ENCODE peak calls at places on chromosomes 13 and 19, in nine cellular contexts. Z is Peyer's patch, C is psoas muscle, T is PC-3, M is ovary, E is A673, S is gastrocnemius medialis, W is neuronal stem cell, Q is A549. G is an unnamed sample.

GRCh38 chr19:14404322-14404721 is 14.8 kb downstream of the DDX39A start:
- DNase-seq in M (no peak), E (no peak), S (no peak), W (no peak), C (no peak), Q (no peak), T (no peak), Z (no peak), G (no peak)

GRCh38 chr13:38769526-38769925 is 82.6 kb downstream of the FREM2 start:
- DNase-seq in T (no peak), Q (no peak), E (no peak), C (no peak), S (no peak), Z (no peak), M (no peak), W (no peak), G (no peak)

GRCh38 chr13:94617389-94618000 is 15.8 kb downstream of the GPR180 start:
- DNase-seq in C (no peak), Q (no peak), T (peak; percentile 49), S (no peak), Z (no peak), W (peak; percentile 35), E (peak; percentile 55), M (no peak), G (peak; percentile 63)

GRCh38 chr13:38542601-38543000 is 144.3 kb upstream of the FREM2 start:
- DNase-seq in T (peak; percentile 62), W (no peak), E (no peak), M (no peak), S (no peak), Q (no peak), Z (no peak), C (no peak), G (no peak)

GRCh38 chr19:40165362-40165937 is 25.8 kb upstream of the MAP3K10 start:
- DNase-seq in Z (peak; percentile 62), C (peak; percentile 64), W (peak; percentile 68), T (peak; percentile 15), M (peak; percentile 36), E (peak; percentile 89), S (peak; percentile 4), Q (peak; percentile 77), G (peak; percentile 15)

GRCh38 chr13:106533940-106534843 is 1.3 kb downstream of the EFNB2 start:
- DNase-seq in C (peak; percentile 61), W (no peak), M (peak; percentile 59), Z (no peak), T (peak; percentile 56), S (peak; percentile 5), E (no peak), Q (no peak), G (peak; percentile 20)

GRCh38 chr19:5863030-5863665 is 7.2 kb downstream of the FUT5 start:
- DNase-seq in W (no peak), S (no peak), M (no peak), C (no peak), Q (no peak), E (no peak), T (no peak), Z (no peak), G (no peak)

GRCh38 chr19:13610042-13610691 is 103.9 kb upstream of the CACNA1A start:
- DNase-seq in W (no peak), S (no peak), M (no peak), C (no peak), Z (no peak), E (no peak), T (peak; percentile 26), Q (peak; percentile 17), G (peak; percentile 9)

GRCh38 chr19:36221474-36221873 is 6.6 kb downstream of the ZNF146 start:
- DNase-seq in M (no peak), Q (no peak), Z (no peak), S (no peak), T (no peak), W (no peak), E (no peak), C (no peak), G (no peak)

GRCh38 chr13:83732755-83733154 is 149.5 kb downstream of the SLITRK1 start:
- DNase-seq in C (no peak), M (no peak), T (no peak), W (no peak), Q (no peak), Z (no peak), S (no peak), E (no peak), G (no peak)

GRCh38 chr19:44634785-44635184 is 8.9 kb upstream of the PVR start:
- DNase-seq in E (no peak), W (no peak), Q (no peak), C (no peak), Z (no peak), M (no peak), S (no peak), T (no peak), G (no peak)

GRCh38 chr19:39110263-39110967 is 15.2 kb upstream of the PAK4 start:
- DNase-seq in T (peak; percentile 61), M (peak; percentile 50), Z (peak; percentile 64), E (peak; percentile 60), S (no peak), W (peak; percentile 48), Q (peak; percentile 72), C (no peak), G (peak; percentile 58)

GRCh38 chr13:21243843-21244184 is 67.4 kb downstream of the MRPL57 start:
- DNase-seq in W (no peak), Z (no peak), E (no peak), S (no peak), M (no peak), C (no peak), Q (no peak), T (no peak), G (no peak)

DNA sequence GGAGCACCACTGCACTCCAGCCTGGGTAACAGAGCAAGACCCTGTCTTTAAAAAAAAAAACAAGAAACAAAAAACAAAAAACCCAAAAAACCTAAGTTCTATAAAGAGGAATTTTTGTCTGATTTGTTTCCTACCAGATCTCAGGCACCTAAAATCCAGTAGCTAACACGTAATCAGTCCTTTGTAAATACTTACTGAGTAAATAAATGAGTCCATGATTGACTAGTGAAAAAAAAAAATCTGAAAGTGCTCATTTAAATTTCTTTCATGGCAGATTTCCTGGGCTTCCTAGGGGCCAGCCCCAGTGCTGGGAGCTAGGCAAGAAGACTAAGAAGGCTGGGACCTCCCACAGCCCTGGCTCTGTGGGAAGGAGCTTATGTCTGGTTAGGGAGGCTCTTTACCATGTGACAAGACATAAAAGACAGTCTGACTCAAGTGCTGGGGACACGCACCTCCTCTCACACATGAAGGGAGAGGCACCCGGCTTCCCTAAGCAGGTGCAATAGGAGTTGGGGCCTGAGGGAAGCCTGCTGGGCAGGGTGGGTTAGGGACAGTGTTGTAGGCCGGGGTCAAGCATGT is 22.5 kb downstream of the LIG1 start:
- DNase-seq in C (no peak), T (no peak), Z (no peak), E (peak; percentile 63), S (no peak), M (no peak), W (no peak), Q (no peak), G (no peak)
- H3K4me1 ChIP-seq in C (no peaks in the 10 kb centered on the region), T (no peaks in the 10 kb centered on the region), Z (no peaks in the 10 kb centered on the region), E (peaks cover 8% of the 10 kb centered on the region), S (no peaks in the 10 kb centered on the region), M (no peaks in the 10 kb centered on the region), W (no peaks in the 10 kb centered on the region), Q (peaks cover 2% of the 10 kb centered on the region), G (no peaks in the 10 kb centered on the region)

GRCh38 chr13:43564941-43565340 is 221.8 kb downstream of the ENOX1 start:
- DNase-seq in E (no peak), M (no peak), C (no peak), Q (no peak), Z (no peak), T (no peak), S (no peak), W (no peak), G (no peak)
- H3K27ac ChIP-seq in E (no peak overlapping the region), M (no peak overlapping the region), C (no peak overlapping the region), Q (no peak overlapping the region), Z (no peak overlapping the region), T (no peak overlapping the region), S (no peak overlapping the region), W (no peak overlapping the region), G (no peak overlapping the region)

GRCh38 chr13:20193142-20193923 is 595 bp upstream of the GJB2 start:
- DNase-seq in C (no peak), S (no peak), W (no peak), E (peak; percentile 27), T (peak; percentile 41), M (no peak), Z (no peak), Q (no peak), G (no peak)
- H3K4me3 ChIP-seq in C (peak overlapping the region; percentile 71), S (peak overlapping the region; percentile 50), W (peak overlapping the region; percentile 59), E (peak overlapping the region; percentile 54), T (peak overlapping the region; percentile 73), M (peak overlapping the region; percentile 34), Z (peak overlapping the region; percentile 79), Q (peak overlapping the region; percentile 76), G (no peak overlapping the region)

GRCh38 chr13:41241626-41242025 is 21.8 kb downstream of the MTRF1 start:
- DNase-seq in S (no peak), W (no peak), E (no peak), C (no peak), T (no peak), Q (no peak), Z (no peak), M (no peak), G (no peak)
- H3K4me1 ChIP-seq in S (peaks cover 24% of the 10 kb centered on the region), W (no peaks in the 10 kb centered on the region), E (no peaks in the 10 kb centered on the region), C (peaks cover 29% of the 10 kb centered on the region), T (no peaks in the 10 kb centered on the region), Q (no peaks in the 10 kb centered on the region), Z (no peaks in the 10 kb centered on the region), M (no peaks in the 10 kb centered on the region), G (no peaks in the 10 kb centered on the region)

GRCh38 chr13:112063309-112063626 is 3.7 kb upstream of the SOX1 start:
- DNase-seq in C (no peak), E (no peak), S (no peak), Q (no peak), W (no peak), T (no peak), Z (no peak), M (no peak), G (no peak)

GRCh38 chr13:112060899-112061366 is 6.0 kb upstream of the SOX1 start:
- DNase-seq in M (no peak), Q (no peak), Z (no peak), T (no peak), S (no peak), W (no peak), C (no peak), E (no peak), G (no peak)

GRCh38 chr13:112062619-112063308 is 4.2 kb upstream of the SOX1 start:
- DNase-seq in M (no peak), S (no peak), W (no peak), T (no peak), Q (no peak), Z (no peak), C (no peak), E (no peak), G (no peak)

GRCh38 chr13:112061367-112062046 is 5.4 kb upstream of the SOX1 start:
- DNase-seq in C (no peak), M (no peak), S (no peak), Z (no peak), E (no peak), Q (no peak), T (no peak), W (no peak), G (no peak)

GRCh38 chr13:112062047-112062618 is 4.8 kb upstream of the SOX1 start:
- DNase-seq in W (no peak), Q (no peak), T (no peak), E (no peak), M (no peak), S (no peak), Z (no peak), C (no peak), G (no peak)
- H3K27ac ChIP-seq in W (no peak overlapping the region), Q (no peak overlapping the region), T (no peak overlapping the region), E (no peak overlapping the region), M (no peak overlapping the region), S (no peak overlapping the region), Z (no peak overlapping the region), C (no peak overlapping the region), G (no peak overlapping the region)

GRCh38 chr19:41193420-41194156 is 569 bp downstream of the CYP2S1 start:
- DNase-seq in C (no peak), Z (no peak), M (no peak), S (no peak), T (peak; percentile 10), E (no peak), W (no peak), Q (no peak), G (no peak)
- H3K4me3 ChIP-seq in C (peak overlapping the region; percentile 28), Z (peak overlapping the region; percentile 70), M (no peak overlapping the region), S (peak overlapping the region; percentile 16), T (peak overlapping the region; percentile 75), E (peak overlapping the region; percentile 34), W (peak overlapping the region; percentile 86), Q (peak overlapping the region; percentile 55), G (no peak overlapping the region)

G was measured in CD4-positive, CD25-positive, alpha-beta regulatory T cell.